ENCODE peak calls at places on chromosomes 3 and 15, in five cellular contexts. C, R, B, F and H are unnamed samples.

GRCh38 chr3:150132101-150132749 is 161.5 kb upstream of the PFN2 start:
- DNase-seq in R (no peak), C (no peak), B (no peak), F (no peak), H (no peak)

GRCh38 chr15:95347846-95348245 is 982.7 kb upstream of the NR2F2 start:
- DNase-seq in F (no peak), R (no peak), C (no peak), B (no peak), H (no peak)

GRCh38 chr15:36191459-36191858 is 388.0 kb upstream of the CDIN1 start:
- DNase-seq in B (no peak), F (no peak), C (no peak), R (no peak), H (no peak)

GRCh38 chr3:194079702-194080172 is 56.2 kb upstream of the HES1 start:
- DNase-seq in C (no peak), R (no peak), B (no peak), F (no peak), H (no peak)

GRCh38 chr3:114624676-114625181 is 330.9 kb downstream of the TIGIT start:
- DNase-seq in R (peak; percentile 95), B (peak; percentile 85), F (peak; percentile 71), C (peak; percentile 97), H (peak; percentile 91)

GRCh38 chr3:42572278-42572677 is 9.5 kb downstream of the SEC22C start:
- DNase-seq in F (no peak), R (no peak), C (no peak), B (peak; percentile 51), H (peak; percentile 51)

GRCh38 chr3:193656445-193656844 is 63.4 kb downstream of the OPA1 start:
- DNase-seq in C (no peak), F (no peak), B (no peak), R (no peak), H (no peak)

GRCh38 chr15:78350058-78350457 is 9.9 kb downstream of the CRABP1 start:
- DNase-seq in C (no peak), F (no peak), R (no peak), B (no peak), H (no peak)

GRCh38 chr15:82871577-82872484 is 62.4 kb downstream of the WHAMM start:
- DNase-seq in R (no peak), B (no peak), F (no peak), C (no peak), H (no peak)

GRCh38 chr15:38252481-38253311 is at the start of gene SPRED1:
- DNase-seq in F (peak; percentile 82), R (peak; percentile 88), B (peak; percentile 81), C (peak; percentile 45), H (peak; percentile 67)

GRCh38 chr15:27690290-27690689 is 408.8 kb downstream of the OCA2 start:
- DNase-seq in F (no peak), C (no peak), R (peak; percentile 46), B (no peak), H (no peak)

GRCh38 chr3:52529376-52530333 is 4.0 kb downstream of the NT5DC2 start:
- DNase-seq in F (no peak), B (peak; percentile 25), C (no peak), R (peak; percentile 86), H (peak; percentile 61)

GRCh38 chr15:41892621-41893421 is 1.0 kb downstream of the SPTBN5 start:
- DNase-seq in F (peak; percentile 85), R (no peak), B (no peak), C (peak; percentile 71), H (peak; percentile 45)

GRCh38 chr15:101201411-101202174 is 50.3 kb downstream of the CHSY1 start:
- DNase-seq in F (peak; percentile 75), C (peak; percentile 78), B (peak; percentile 82), R (peak; percentile 97), H (peak; percentile 92)

GRCh38 chr15:63353887-63354286 is 27.8 kb downstream of the CA12 start:
- DNase-seq in F (no peak), R (no peak), B (no peak), C (no peak), H (no peak)

GRCh38 chr15:94203321-94203720 is 28.0 kb upstream of the MCTP2 start:
- DNase-seq in F (no peak), B (no peak), C (no peak), R (no peak), H (no peak)

GRCh38 chr3:37862219-37862711 is 585 bp downstream of the CTDSPL start:
- DNase-seq in C (no peak), F (peak; percentile 73), R (no peak), B (peak; percentile 68), H (peak; percentile 24)

DNA sequence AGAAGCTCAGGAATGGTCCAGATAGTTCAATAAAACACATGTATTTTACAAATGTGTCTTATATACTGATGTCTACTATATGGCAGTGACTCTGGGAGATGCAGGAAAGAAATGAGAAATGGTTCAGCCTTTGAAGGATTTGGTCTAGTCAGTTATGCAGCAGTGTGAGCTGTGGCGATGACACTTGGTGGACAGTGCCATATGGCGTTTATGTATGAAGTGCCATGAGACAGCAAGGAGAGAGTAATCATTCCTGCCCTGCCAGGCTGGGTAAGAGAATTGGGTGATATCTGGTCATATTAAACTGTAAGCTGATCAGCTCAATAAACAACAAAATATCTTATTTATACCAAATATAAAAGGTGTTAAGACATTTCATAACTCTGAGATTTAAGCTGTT is 47.6 kb upstream of the ANP32A start:
- DNase-seq in R (no peak), C (no peak), F (no peak), B (no peak), H (no peak)
- TF ChIP-seq CTCF in R (no peak), C (no peak), F (no peak), B (no peak), H (no peak)

GRCh38 chr15:72092011-72092410 is 25.9 kb downstream of the MYO9A start:
- DNase-seq in C (no peak), B (no peak), F (no peak), R (no peak), H (no peak)
- TF ChIP-seq CTCF in C (no peak), B (no peak), F (no peak), R (no peak), H (no peak)

DNA sequence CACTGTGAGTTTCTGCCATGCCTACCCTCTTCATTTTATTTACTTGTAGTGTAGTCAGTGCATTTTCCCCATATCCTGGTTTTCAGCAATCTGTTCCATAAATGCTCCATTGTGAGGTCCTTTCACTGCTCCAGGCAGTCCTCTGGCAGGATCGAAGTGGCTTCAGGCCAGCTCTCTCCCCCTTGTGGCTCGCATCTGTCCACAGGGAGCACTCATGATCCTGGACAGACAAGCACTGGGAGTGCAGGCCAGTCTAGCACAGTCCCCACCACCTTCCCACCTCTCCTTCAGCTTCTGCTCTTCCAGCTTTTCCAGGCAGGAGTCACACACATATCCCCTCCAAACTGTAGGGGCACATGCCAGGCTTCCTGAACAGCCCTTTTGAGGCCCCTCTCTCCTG is 173.6 kb downstream of the PPM1L start:
- DNase-seq in R (no peak), C (peak; percentile 32), F (no peak), B (peak; percentile 46), H (peak; percentile 70)
- TF ChIP-seq CTCF in R (no peak), C (peak; percentile 48), F (no peak), B (peak; percentile 33), H (peak; percentile 68)

GRCh38 chr15:52566889-52567288 is 1.9 kb downstream of the ARPP19 start:
- DNase-seq in C (peak; percentile 43), F (no peak), B (no peak), R (no peak), H (no peak)

GRCh38 chr15:52567886-52568568 is 803 bp downstream of the ARPP19 start:
- DNase-seq in F (peak; percentile 53), R (no peak), B (no peak), C (peak; percentile 30), H (peak; percentile 14)

GRCh38 chr15:52569244-52569585 is 385 bp upstream of the ARPP19 start:
- DNase-seq in R (no peak), C (no peak), B (no peak), F (no peak), H (no peak)

GRCh38 chr15:52563499-52564060 is 5.2 kb downstream of the ARPP19 start:
- DNase-seq in F (no peak), R (no peak), B (no peak), C (no peak), H (no peak)

DNA sequence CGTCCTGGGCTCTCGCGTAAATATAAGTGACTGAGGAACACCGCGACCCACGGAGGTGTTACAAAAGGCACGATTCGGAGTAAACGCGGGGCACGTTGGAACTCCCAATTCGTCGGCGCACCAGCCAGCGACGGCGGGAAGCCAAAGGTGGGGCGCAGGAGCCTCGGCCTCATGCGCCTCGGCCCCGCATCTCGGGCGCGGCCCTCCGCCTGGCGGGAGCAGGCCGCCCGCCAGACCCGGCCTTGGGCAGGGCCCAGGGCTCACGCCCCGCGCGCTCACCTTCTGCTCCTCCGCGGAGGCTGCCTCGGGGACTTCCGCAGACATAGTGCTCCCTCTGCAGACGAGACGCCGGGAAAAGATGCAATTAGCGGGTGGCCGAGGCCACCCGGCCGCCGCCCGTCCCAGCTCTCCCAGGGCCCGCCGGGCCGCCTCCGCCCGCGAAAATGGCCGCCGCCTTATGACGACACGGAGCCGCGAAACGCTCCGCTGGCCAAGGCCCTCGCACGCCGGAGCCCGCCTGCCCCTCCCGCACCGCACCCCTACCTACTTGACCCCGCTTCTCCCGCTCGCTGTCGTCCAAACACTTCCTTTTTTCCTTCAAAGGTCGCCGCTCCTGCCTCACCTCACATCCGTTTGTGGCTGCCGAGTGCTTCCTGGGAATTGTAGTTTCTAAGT is at the start of gene ARPP19:
- DNase-seq in B (peak; percentile 90), R (peak; percentile 91), C (peak; percentile 93), F (peak; percentile 94), H (peak; percentile 94)
- TF ChIP-seq CTCF in B (peak; percentile 54), R (no peak), C (no peak), F (no peak), H (peak; percentile 8)

DNA sequence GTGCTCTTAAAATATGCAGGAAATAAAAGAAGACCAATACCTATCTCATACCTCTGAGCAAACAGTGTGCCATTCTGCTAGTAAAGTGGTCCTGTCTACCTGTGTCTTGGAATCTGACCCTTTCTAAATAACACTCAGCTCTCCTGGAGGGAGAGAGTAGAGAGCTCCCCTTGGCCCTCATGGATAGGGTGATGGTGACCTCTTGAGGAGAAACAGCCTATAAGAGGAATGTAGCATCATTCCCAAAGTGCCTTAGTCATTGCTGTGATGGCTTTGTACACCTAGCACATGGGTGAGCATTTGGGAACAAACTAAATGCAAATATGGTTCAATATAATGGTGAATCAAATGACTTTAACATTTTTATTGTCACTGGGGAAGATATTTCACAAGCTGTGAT is 10.0 kb downstream of the SNTN start:
- DNase-seq in C (no peak), F (no peak), R (no peak), B (no peak), H (no peak)
- TF ChIP-seq CTCF in C (no peak), F (no peak), R (no peak), B (no peak), H (no peak)